ENCODE peak calls at places on chromosomes 13 and 19, in four cellular contexts. M is H1, J is sigmoid colon, W is K562. T is an unnamed sample.

GRCh38 chr13:106610511-106610910 is 42.6 kb upstream of the ARGLU1 start:
- DNase-seq in M (no peak), W (no peak), J (no peak), T (no peak)

GRCh38 chr19:40217921-40218890 is at the start of gene TTC9B:
- DNase-seq in M (peak), J (no peak), W (peak), T (no peak)

GRCh38 chr13:102355251-102355650 is 46.6 kb downstream of the FGF14 start:
- DNase-seq in M (no peak), J (no peak), W (no peak), T (no peak)

GRCh38 chr19:16627194-16627927 is 643 bp downstream of the MED26 start:
- DNase-seq in J (peak), W (no peak), M (no peak), T (no peak)

GRCh38 chr13:24008679-24009078 is 111.4 kb upstream of the C1QTNF9B start:
- DNase-seq in M (no peak), J (no peak), W (no peak), T (no peak)

GRCh38 chr19:46221981-46222610 is 7.4 kb upstream of the IGFL1 start:
- DNase-seq in J (peak), M (peak), W (no peak), T (peak)

GRCh38 chr19:13984875-13985741 is 21.0 kb downstream of the RFX1 start:
- DNase-seq in M (no peak), J (no peak), W (no peak), T (no peak)

GRCh38 chr19:4343845-4344713 is 717 bp downstream of the MPND start:
- DNase-seq in J (peak), M (no peak), W (no peak), T (no peak)

GRCh38 chr19:43362179-43362578 is 8.7 kb downstream of the CD177 start:
- DNase-seq in J (no peak), M (no peak), W (no peak), T (no peak)

GRCh38 chr13:82136880-82137279 is 1745.4 kb downstream of the SLITRK1 start:
- DNase-seq in M (no peak), W (no peak), J (no peak), T (no peak)

GRCh38 chr13:85833938-85834337 is 34.7 kb upstream of the SLITRK6 start:
- DNase-seq in M (no peak), J (no peak), W (no peak), T (no peak)

DNA sequence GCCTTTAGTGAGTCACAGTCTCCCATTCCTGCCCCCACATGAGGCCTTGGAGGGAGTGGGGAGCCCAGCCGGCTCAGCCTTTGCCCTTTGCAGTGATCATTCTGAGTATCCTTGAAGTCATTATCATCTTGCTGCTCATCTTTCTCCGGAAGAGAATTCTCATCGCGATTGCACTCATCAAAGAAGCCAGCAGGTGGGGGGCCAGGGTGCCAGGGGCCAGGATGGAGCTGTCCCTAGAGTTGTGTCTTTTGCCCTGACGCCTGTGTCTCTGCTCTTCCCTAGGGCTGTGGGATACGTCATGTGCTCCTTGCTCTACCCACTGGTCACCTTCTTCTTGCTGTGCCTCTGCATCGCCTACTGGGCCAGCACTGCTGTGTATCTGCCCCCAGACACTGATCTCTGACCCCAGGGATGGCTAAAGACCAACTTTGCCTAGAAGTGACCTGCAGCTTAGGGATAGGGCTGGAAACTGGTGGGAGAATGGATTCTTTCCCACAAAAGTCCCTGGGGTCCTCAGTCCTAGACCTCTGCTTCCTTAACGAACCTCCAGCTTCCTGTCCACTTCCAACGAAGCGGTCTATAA is 9.6 kb downstream of the SLC44A2 start:
- DNase-seq in M (no peak), W (no peak), J (no peak), T (no peak)
- TF ChIP-seq POLR2AphosphoS5 in M (no peak), W (no peak), J (no peak), T (no peak)

GRCh38 chr19:7904074-7905020 is 670 bp downstream of the MAP2K7 start:
- DNase-seq in M (no peak), J (peak), W (peak), T (no peak)

GRCh38 chr19:7901337-7901736 is 2.3 kb upstream of the MAP2K7 start:
- DNase-seq in W (no peak), M (no peak), J (no peak), T (no peak)

GRCh38 chr19:7905298-7905697 is 1.6 kb downstream of the MAP2K7 start:
- DNase-seq in J (no peak), M (no peak), W (no peak), T (no peak)

GRCh38 chr19:7902796-7903243 is 857 bp upstream of the MAP2K7 start:
- DNase-seq in M (no peak), W (no peak), J (no peak), T (no peak)

GRCh38 chr19:7903244-7904073 is at the start of gene MAP2K7:
- DNase-seq in M (peak), J (peak), W (peak), T (peak)
- TF ChIP-seq POLR2A in M (no peak), J (peak), W (peak), T (no peak)

GRCh38 chr13:77417897-77418296 is 91.0 kb upstream of the MYCBP2 start:
- DNase-seq in M (no peak), J (no peak), W (no peak), T (no peak)

GRCh38 chr13:77425705-77426104 is 98.8 kb upstream of the MYCBP2 start:
- DNase-seq in W (no peak), M (no peak), J (no peak), T (no peak)

GRCh38 chr13:77416666-77417212 is 89.8 kb upstream of the MYCBP2 start:
- DNase-seq in W (no peak), M (no peak), J (no peak), T (no peak)

DNA sequence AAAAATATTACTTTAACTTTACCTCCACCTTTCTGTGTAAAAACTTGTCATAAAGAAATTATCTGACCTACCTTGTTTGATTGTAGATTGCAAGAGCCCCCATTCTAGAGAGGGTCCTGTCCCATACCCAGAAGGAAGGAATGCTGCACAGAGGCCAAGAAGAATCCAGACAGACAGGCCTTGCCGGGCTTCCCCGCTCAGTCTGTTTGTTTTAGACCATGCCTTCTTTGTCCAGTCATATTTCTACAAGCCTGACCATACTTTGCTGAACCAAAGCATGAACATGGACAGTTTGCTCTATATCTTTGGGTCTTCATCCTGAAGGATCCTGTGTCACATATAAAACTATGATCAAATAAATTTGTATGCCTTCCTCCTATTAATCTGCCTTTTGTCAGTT is 95.8 kb upstream of the MYCBP2 start:
- DNase-seq in W (no peak), J (no peak), M (no peak), T (no peak)
- TF ChIP-seq POLR2AphosphoS5 in W (no peak), J (no peak), M (no peak), T (no peak)

DNA sequence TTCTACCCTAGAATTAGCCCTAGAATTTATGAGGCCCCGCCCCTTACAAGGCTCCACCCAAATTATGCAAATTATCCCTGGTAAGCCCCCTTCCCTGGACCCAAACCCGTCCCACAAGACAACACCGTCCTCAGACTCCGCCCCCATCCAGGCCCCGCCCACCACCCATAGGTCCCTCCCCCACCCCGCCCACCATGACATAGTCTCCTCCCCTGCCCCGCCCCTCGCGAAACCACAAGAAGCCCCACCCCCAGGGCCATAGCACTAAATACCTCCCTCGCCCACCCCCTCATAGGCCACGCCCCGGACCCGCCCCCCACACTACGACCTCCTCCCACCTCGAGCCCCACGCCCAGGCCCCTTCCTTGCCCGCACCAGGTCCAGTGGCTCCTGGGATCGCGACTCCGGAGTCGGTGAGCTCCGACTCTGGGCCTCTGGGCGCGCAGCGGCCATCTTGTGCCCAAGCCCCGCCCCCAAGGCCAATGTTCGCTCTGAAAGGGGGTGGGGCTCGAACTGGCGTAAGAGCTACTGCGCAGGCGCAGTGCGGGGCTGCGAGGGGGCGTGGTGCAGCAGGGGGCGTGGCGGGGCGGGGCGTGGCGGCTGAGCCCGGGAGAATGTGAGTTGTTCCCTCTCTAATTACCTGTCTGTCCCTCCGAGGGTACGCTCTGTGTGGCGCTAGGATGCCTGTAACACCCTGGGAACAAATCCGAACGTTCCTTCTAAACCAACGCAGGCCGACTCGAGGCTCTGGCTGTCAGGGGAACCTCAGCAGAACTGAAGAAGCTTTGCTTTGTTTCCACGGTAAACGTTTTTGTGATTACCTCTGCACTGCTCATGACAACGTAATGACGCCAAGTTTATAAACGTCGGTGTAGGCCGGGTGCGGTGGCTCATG is at the start of gene ZNF784:
- DNase-seq in J (peak), W (peak), M (peak), T (peak)
- TF ChIP-seq POLR2A in J (no peak), W (peak), M (peak), T (no peak)

DNA sequence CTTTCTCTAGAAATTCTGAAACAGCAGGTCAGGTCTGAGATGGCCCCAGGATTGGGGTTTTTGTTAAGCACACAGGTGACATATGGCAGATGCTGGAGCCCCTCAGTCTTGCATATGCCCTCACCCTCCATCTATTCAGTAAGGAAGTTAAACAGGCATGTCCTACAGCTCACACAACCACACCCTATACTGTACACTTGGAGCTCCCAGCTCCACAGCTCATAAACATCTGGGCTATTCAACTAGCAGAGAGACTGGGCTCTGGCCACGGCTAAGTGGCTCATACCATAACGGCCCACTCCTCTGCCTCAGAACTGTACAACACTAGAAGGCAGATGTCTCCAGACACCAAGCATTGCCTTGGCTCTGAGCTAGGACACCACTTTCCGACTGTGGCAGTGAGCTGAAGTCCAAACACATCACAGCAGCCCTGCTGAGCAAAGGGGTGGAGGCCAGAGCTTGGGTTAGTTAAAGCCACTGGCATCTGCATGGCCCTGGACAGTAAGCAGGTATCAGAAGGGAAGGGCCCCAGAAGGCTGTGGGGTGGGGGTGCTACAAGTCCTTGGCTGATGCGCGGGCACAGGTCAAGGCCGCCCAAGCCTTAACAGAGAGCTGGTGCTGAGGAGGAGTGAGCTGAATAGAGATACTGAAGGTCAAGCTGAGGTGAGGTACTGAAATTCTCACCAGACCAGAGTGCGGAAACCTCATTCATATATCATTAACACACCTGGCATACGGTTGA is 79.1 kb downstream of the ABCC4 start:
- DNase-seq in M (peak), J (no peak), W (no peak), T (no peak)
- TF ChIP-seq POLR2AphosphoS5 in M (no peak), J (no peak), W (no peak), T (no peak)

GRCh38 chr19:18227781-18228271 is 1.6 kb upstream of the PDE4C start:
- DNase-seq in W (no peak), M (no peak), J (no peak), T (no peak)
- TF ChIP-seq POLR2A in W (no peak), M (no peak), J (no peak), T (no peak)

T was measured in stomach.